ENCODE peak calls at places on chromosomes 16 and 17, in six cellular contexts. A is CD8-positive, alpha-beta memory T cell; T is stimulated activated CD8-positive, alpha-beta memory T cell treated with anti-CD3 and anti-CD28 coated beads, Interleukin-12 subunit alpha, Interleukin-12 subunit beta, amount 100 ng/mL, for 4 hours; F is activated CD8-positive, alpha-beta T cell treated with anti-CD3 and anti-CD28 coated beads, Interleukin-2, amount 10 ng/mL, durations not matched to agents 7 days and 5 days; S is T-cell; H is LHCN-M2. J is an unnamed sample.

GRCh38 chr16:74936902-74937560 is 47.9 kb downstream of the WDR59 start:
- DNase-seq in T (no peak), H (peak), S (no peak), F (no peak), A (no peak), J (no peak)

GRCh38 chr17:27322026-27322425 is 28.1 kb downstream of the WSB1 start:
- DNase-seq in S (no peak), T (no peak), F (no peak), H (no peak), A (no peak), J (no peak)

GRCh38 chr16:700684-701584 is 4.7 kb downstream of the FBXL16 start:
- DNase-seq in S (no peak), A (peak), F (peak), T (no peak), H (no peak), J (peak)

GRCh38 chr17:4715071-4715749 is 4.8 kb downstream of the ARRB2 start:
- DNase-seq in H (no peak), F (peak), T (peak), A (peak), S (peak), J (peak)

GRCh38 chr17:8153550-8153956 is 1.3 kb upstream of the PER1 start:
- DNase-seq in S (no peak), T (no peak), A (no peak), H (peak), F (no peak), J (no peak)

GRCh38 chr17:72661093-72661944 is 431.2 kb downstream of the SLC39A11 start:
- DNase-seq in F (no peak), T (no peak), A (no peak), S (no peak), H (no peak), J (no peak)

GRCh38 chr17:77502626-77503292 is 362.0 kb downstream of the SEC14L1 start:
- DNase-seq in S (no peak), A (no peak), F (no peak), T (no peak), H (no peak), J (no peak)

GRCh38 chr17:17062866-17063265 is 20.6 kb downstream of the MPRIP start:
- DNase-seq in T (no peak), F (no peak), A (no peak), S (no peak), H (no peak), J (no peak)

GRCh38 chr16:3998793-3999478 is 117.3 kb downstream of the ADCY9 start:
- DNase-seq in F (no peak), S (no peak), T (no peak), H (peak), A (no peak), J (no peak)

GRCh38 chr17:58411408-58411894 is 5.9 kb downstream of the RNF43 start:
- DNase-seq in S (no peak), H (no peak), T (no peak), F (no peak), A (no peak), J (no peak)

GRCh38 chr17:81037026-81037782 is 2.3 kb downstream of the BAIAP2 start:
- DNase-seq in H (no peak), T (no peak), S (no peak), A (no peak), F (no peak), J (no peak)

GRCh38 chr17:60586288-60586974 is 13.6 kb upstream of the PPM1D start:
- DNase-seq in F (no peak), A (no peak), T (no peak), H (no peak), S (no peak), J (no peak)

GRCh38 chr17:74239169-74239568 is 25.8 kb downstream of the TTYH2 start:
- DNase-seq in A (no peak), H (no peak), T (no peak), S (no peak), F (no peak), J (no peak)

GRCh38 chr17:1158879-1159278 is 20.9 kb downstream of the ABR start:
- DNase-seq in S (no peak), F (no peak), T (no peak), H (no peak), A (no peak), J (no peak)

J was measured in activated effector memory CD4-positive, alpha-beta T cell treated with Interleukin-2 at 50 U/mL for 16 hours.